ENCODE peak calls at places on chromosomes 3 and 15, in six cellular contexts. N is A549, T is OCI-LY7, C is trophoblast cell, H is endothelial cell of umbilical vein, P is mammary epithelial cell. Z is an unnamed sample.
A peak's percentile ranks its signal among the peaks of the same experiment; 100 is the strongest.

GRCh38 chr3:23685484-23686258 is 120.1 kb upstream of the UBE2E1 start:
- DNase-seq in N (peak; percentile 89), T (no peak), C (peak; percentile 76), H (peak; percentile 97), P (peak; percentile 100), Z (peak; percentile 97)

GRCh38 chr3:65593780-65594752 is 444.7 kb downstream of the MAGI1 start:
- DNase-seq in N (no peak), T (no peak), C (no peak), H (no peak), P (no peak), Z (peak; percentile 17)

GRCh38 chr15:47588968-47589367 is 128.3 kb upstream of the SEMA6D start:
- DNase-seq in N (no peak), T (no peak), C (peak; percentile 34), H (no peak), P (no peak), Z (no peak)

GRCh38 chr3:111808439-111808838 is 50.6 kb upstream of the PHLDB2 start:
- DNase-seq in N (peak; percentile 23), T (no peak), C (no peak), H (no peak), P (peak; percentile 44), Z (peak; percentile 44)

GRCh38 chr3:76566211-76566534 is 473.7 kb upstream of the ROBO2 start:
- DNase-seq in N (no peak), T (no peak), C (no peak), H (no peak), P (no peak), Z (no peak)

GRCh38 chr3:159583662-159584061 is 405.0 kb upstream of the IL12A start:
- DNase-seq in N (no peak), T (no peak), C (no peak), H (no peak), P (no peak), Z (no peak)

GRCh38 chr3:52986938-52987337 is 58.9 kb downstream of the SFMBT1 start:
- DNase-seq in N (no peak), T (peak; percentile 15), C (peak; percentile 12), H (peak; percentile 40), P (no peak), Z (peak; percentile 38)

GRCh38 chr15:70533931-70534742 is 229.2 kb downstream of the UACA start:
- DNase-seq in N (no peak), T (no peak), C (no peak), H (no peak), P (no peak), Z (no peak)

GRCh38 chr3:10554236-10554611 is 48.8 kb upstream of the ATP2B2 start:
- DNase-seq in N (no peak), T (no peak), C (no peak), H (no peak), P (no peak), Z (no peak)

GRCh38 chr3:157865449-157865862 is 240.8 kb downstream of the SHOX2 start:
- DNase-seq in N (peak; percentile 10), T (peak; percentile 57), C (peak; percentile 2), H (peak; percentile 26), P (peak; percentile 8), Z (no peak)

GRCh38 chr3:125351814-125352456 is 23.2 kb downstream of the ZNF148 start:
- DNase-seq in N (no peak), T (no peak), C (no peak), H (peak; percentile 33), P (peak; percentile 43), Z (peak; percentile 47)

GRCh38 chr3:129794319-129795201 is 99.0 kb downstream of the TMCC1 start:
- DNase-seq in N (peak; percentile 36), T (peak; percentile 29), C (peak; percentile 99), H (peak; percentile 67), P (peak; percentile 97), Z (peak; percentile 10)

GRCh38 chr15:101306341-101307047 is 11.4 kb upstream of the SNRPA1 start:
- DNase-seq in N (no peak), T (no peak), C (no peak), H (no peak), P (no peak), Z (no peak)

GRCh38 chr3:13537926-13538325 is 11.0 kb upstream of the FBLN2 start:
- DNase-seq in N (peak; percentile 72), T (no peak), C (peak; percentile 72), H (no peak), P (peak; percentile 73), Z (peak; percentile 85)

GRCh38 chr15:57551717-57552677 is 39.7 kb upstream of the MYZAP start:
- DNase-seq in N (peak; percentile 87), T (no peak), C (peak; percentile 80), H (peak; percentile 88), P (peak; percentile 53), Z (peak; percentile 54)

GRCh38 chr15:38857814-38858213 is 293.2 kb upstream of the RASGRP1 start:
- DNase-seq in N (no peak), T (no peak), C (no peak), H (no peak), P (no peak), Z (no peak)

GRCh38 chr3:181561130-181561529 is 150.6 kb upstream of the SOX2 start:
- DNase-seq in N (no peak), T (no peak), C (no peak), H (no peak), P (no peak), Z (no peak)

GRCh38 chr3:98329392-98330124 is 24.1 kb upstream of the OR5K4 start:
- DNase-seq in N (peak; percentile 11), T (peak; percentile 56), C (peak; percentile 48), H (peak; percentile 46), P (peak; percentile 38), Z (peak; percentile 61)

GRCh38 chr3:151434151-151434890 is 26.5 kb downstream of the IGSF10 start:
- DNase-seq in N (peak; percentile 31), T (no peak), C (no peak), H (no peak), P (peak; percentile 70), Z (peak; percentile 89)

GRCh38 chr15:67176195-67176971 is 78.1 kb downstream of the AAGAB start:
- DNase-seq in N (no peak), T (no peak), C (no peak), H (peak; percentile 32), P (no peak), Z (peak; percentile 26)

GRCh38 chr3:57896691-57897090 is 111.5 kb upstream of the FLNB start:
- DNase-seq in N (no peak), T (no peak), C (no peak), H (no peak), P (no peak), Z (no peak)

GRCh38 chr15:52252781-52253180 is 42.8 kb downstream of the MYO5C start:
- DNase-seq in N (peak; percentile 98), T (no peak), C (peak; percentile 17), H (peak; percentile 90), P (peak; percentile 93), Z (peak; percentile 95)

DNA sequence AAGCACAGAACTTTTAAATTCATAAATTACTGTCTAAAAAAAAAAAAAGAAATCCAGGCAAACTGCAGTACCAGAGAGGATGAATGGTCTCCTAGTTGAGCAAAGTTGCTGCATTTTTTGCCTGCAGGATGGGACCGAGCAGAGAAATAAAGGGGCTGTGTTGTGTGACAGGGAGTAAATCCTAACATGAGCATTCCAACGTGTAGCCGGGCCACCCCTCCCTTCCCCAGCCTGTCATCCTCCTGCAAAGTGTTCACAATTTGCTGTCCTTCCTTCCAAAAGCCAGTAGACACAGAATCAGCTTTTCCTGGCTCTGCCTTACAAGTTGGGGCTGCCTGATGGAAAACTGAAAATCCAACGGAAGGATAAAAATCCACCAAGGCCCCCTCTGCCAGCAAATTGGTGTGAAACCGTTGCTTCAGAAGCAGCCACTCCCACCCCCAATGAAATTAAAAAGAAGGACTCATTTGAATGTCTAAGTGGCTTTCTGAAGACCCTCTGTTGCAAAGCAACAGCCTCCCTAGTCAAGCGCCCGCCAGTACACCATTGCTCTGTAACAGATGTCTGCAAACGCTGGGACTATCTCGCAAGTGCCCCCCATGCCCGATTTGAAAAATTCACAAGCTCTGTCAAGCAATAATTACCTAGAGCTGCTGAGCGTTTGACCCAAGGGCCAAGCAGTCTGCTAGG is 710 bp downstream of the FRMD4B start:
- DNase-seq in N (no peak), T (no peak), C (no peak), H (no peak), P (no peak), Z (no peak)
- H3K4me2 ChIP-seq in N (peak overlapping the region; percentile 89), T (no peak overlapping the region), C (peak overlapping the region; percentile 72), H (peak overlapping the region; percentile 51), P (peak overlapping the region; percentile 100), Z (peak overlapping the region; percentile 69)

GRCh38 chr3:172132159-172132586 is 92.8 kb downstream of the FNDC3B start:
- DNase-seq in N (no peak), T (no peak), C (no peak), H (no peak), P (no peak), Z (no peak)
- H3K4me2 ChIP-seq in N (peak overlapping the region; percentile 22), T (no peak overlapping the region), C (no peak overlapping the region), H (no peak overlapping the region), P (no peak overlapping the region), Z (no peak overlapping the region)

GRCh38 chr3:42288385-42288784 is 22.4 kb upstream of the CCK start:
- DNase-seq in N (no peak), T (no peak), C (no peak), H (no peak), P (no peak), Z (no peak)
- H3K4me2 ChIP-seq in N (no peak overlapping the region), T (no peak overlapping the region), C (no peak overlapping the region), H (no peak overlapping the region), P (no peak overlapping the region), Z (no peak overlapping the region)

GRCh38 chr3:110178965-110179364 is 841.6 kb upstream of the DPPA4 start:
- DNase-seq in N (no peak), T (no peak), C (peak; percentile 34), H (no peak), P (no peak), Z (peak; percentile 20)
- H3K4me2 ChIP-seq in N (no peak overlapping the region), T (no peak overlapping the region), C (no peak overlapping the region), H (no peak overlapping the region), P (no peak overlapping the region), Z (no peak overlapping the region)

GRCh38 chr3:8839607-8840325 is 70.4 kb upstream of the OXTR start:
- DNase-seq in N (peak; percentile 29), T (no peak), C (no peak), H (no peak), P (peak; percentile 15), Z (no peak)
- H3K4me2 ChIP-seq in N (peak overlapping the region; percentile 52), T (no peak overlapping the region), C (no peak overlapping the region), H (no peak overlapping the region), P (no peak overlapping the region), Z (no peak overlapping the region)

DNA sequence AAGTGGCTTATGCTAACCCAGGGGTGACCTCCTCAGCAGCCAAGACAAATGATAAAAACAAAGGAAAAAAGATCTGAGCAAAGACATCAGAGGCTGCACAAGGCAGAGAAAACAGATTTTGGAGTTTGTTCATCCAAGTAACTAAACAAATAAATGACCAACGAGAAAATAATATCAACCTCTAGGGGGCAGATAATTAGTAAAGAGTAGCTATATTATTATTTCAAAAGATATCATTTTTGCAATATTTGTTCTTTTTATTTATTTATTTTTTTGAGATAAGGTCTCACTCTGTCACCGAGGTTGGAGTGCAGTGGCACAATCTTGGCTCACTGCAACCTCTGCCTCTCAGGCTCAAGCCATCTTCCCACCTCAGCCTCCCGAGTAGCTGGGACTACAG is 101.8 kb downstream of the PCCB start:
- DNase-seq in N (no peak), T (no peak), C (no peak), H (no peak), P (no peak), Z (peak; percentile 8)
- H3K4me2 ChIP-seq in N (no peak overlapping the region), T (no peak overlapping the region), C (no peak overlapping the region), H (no peak overlapping the region), P (no peak overlapping the region), Z (no peak overlapping the region)